ENCODE peak calls at places on chromosomes 16 and 17, in nine cellular contexts. C, U, J, N, X, T, H, G and L are unnamed samples.
A peak's percentile ranks its signal among the peaks of the same experiment; 100 is the strongest.

GRCh38 chr16:64363039-64363438 is 758.8 kb downstream of the CDH11 start:
- DNase-seq in H (no peak), C (no peak), N (peak; percentile 24), U (no peak), T (no peak), X (no peak), G (no peak), J (no peak), L (no peak)

GRCh38 chr17:64978138-64978537 is 58.9 kb upstream of the LRRC37A3 start:
- DNase-seq in N (no peak), J (no peak), H (no peak), C (no peak), G (no peak), X (no peak), U (no peak), T (no peak), L (no peak)

GRCh38 chr16:71722801-71723536 is 1.5 kb downstream of the PHLPP2 start:
- DNase-seq in C (peak; percentile 62), G (peak; percentile 70), T (peak; percentile 61), N (peak; percentile 83), U (peak; percentile 86), X (peak; percentile 41), H (peak; percentile 73), J (peak; percentile 87), L (peak; percentile 10)

GRCh38 chr16:57603110-57604024 is 25.1 kb upstream of the ADGRG1 start:
- DNase-seq in H (no peak), N (no peak), C (no peak), X (no peak), G (no peak), J (no peak), U (no peak), T (no peak), L (no peak)

GRCh38 chr17:20156196-20157077 is 147.3 kb downstream of the SPECC1 start:
- DNase-seq in X (no peak), T (peak; percentile 61), C (peak; percentile 59), G (peak; percentile 22), U (no peak), N (peak; percentile 60), H (peak; percentile 72), J (peak; percentile 76), L (no peak)

GRCh38 chr16:89633064-89633631 is 19.7 kb downstream of the DPEP1 start:
- DNase-seq in C (peak; percentile 95), X (no peak), H (no peak), N (no peak), J (no peak), U (no peak), G (peak; percentile 87), T (peak; percentile 78), L (no peak)

GRCh38 chr17:78081551-78081950 is 47.0 kb downstream of the TMC6 start:
- DNase-seq in G (no peak), T (no peak), H (no peak), N (no peak), X (no peak), U (no peak), J (no peak), C (no peak), L (no peak)

GRCh38 chr17:44787271-44787940 is 28.6 kb downstream of the ADAM11 start:
- DNase-seq in H (no peak), N (no peak), G (no peak), U (peak; percentile 35), X (no peak), T (no peak), J (no peak), C (no peak), L (no peak)

GRCh38 chr16:78596996-78597422 is 497.6 kb downstream of the WWOX start:
- DNase-seq in G (no peak), H (no peak), J (no peak), C (no peak), N (no peak), X (no peak), T (no peak), U (no peak), L (no peak)

GRCh38 chr17:50127661-50128361 is 2.1 kb downstream of the SAMD14 start:
- DNase-seq in J (no peak), U (no peak), C (peak; percentile 88), G (peak; percentile 28), N (peak; percentile 51), T (peak; percentile 34), X (no peak), H (no peak), L (no peak)

GRCh38 chr16:57992084-57992483 is 8.4 kb downstream of the ZNF319 start:
- DNase-seq in H (no peak), J (no peak), X (no peak), U (no peak), G (no peak), N (no peak), T (no peak), C (no peak), L (no peak)

GRCh38 chr16:8852534-8852933 is 16.3 kb downstream of the CARHSP1 start:
- DNase-seq in U (no peak), H (no peak), T (peak; percentile 63), G (no peak), N (no peak), C (peak; percentile 50), J (no peak), X (no peak), L (no peak)

GRCh38 chr16:86962259-86962658 is 354.9 kb downstream of the C16orf95 start:
- DNase-seq in G (no peak), X (no peak), N (no peak), H (no peak), U (no peak), J (no peak), T (no peak), C (no peak), L (no peak)

GRCh38 chr16:5032748-5033167 is 977 bp downstream of the NAGPA start:
- DNase-seq in C (no peak), X (no peak), J (no peak), G (no peak), U (no peak), H (no peak), T (peak; percentile 12), N (no peak), L (no peak)

GRCh38 chr17:45936610-45937009 is 42.3 kb downstream of the MAPT start:
- DNase-seq in G (no peak), U (no peak), N (no peak), T (no peak), X (no peak), H (no peak), C (no peak), J (peak; percentile 23), L (no peak)

GRCh38 chr17:58141505-58141904 is 6.7 kb upstream of the OR4D1 start:
- DNase-seq in G (no peak), H (no peak), U (no peak), J (no peak), N (no peak), C (no peak), T (no peak), X (no peak), L (no peak)

GRCh38 chr16:48517493-48517892 is 92.5 kb downstream of the N4BP1 start:
- DNase-seq in C (no peak), T (no peak), G (no peak), N (no peak), H (no peak), X (no peak), U (no peak), J (no peak), L (no peak)

GRCh38 chr17:77802333-77802615 is 156.2 kb upstream of the TNRC6C start:
- DNase-seq in T (no peak), H (no peak), N (no peak), C (no peak), G (no peak), U (no peak), J (peak; percentile 52), X (no peak), L (no peak)

GRCh38 chr17:47687328-47687690 is 6.7 kb upstream of the TBKBP1 start:
- DNase-seq in U (no peak), H (no peak), N (no peak), X (no peak), J (no peak), T (no peak), G (no peak), C (no peak), L (no peak)

GRCh38 chr17:74466111-74466784 is at the start of gene CD300A:
- DNase-seq in H (no peak), T (no peak), C (no peak), X (no peak), U (peak; percentile 51), N (no peak), J (no peak), G (no peak), L (no peak)

GRCh38 chr17:41777157-41777578 is 9.3 kb downstream of the JUP start:
- DNase-seq in C (peak; percentile 74), N (no peak), H (no peak), U (peak; percentile 77), X (no peak), T (peak; percentile 70), G (peak; percentile 20), J (peak; percentile 62), L (no peak)

GRCh38 chr17:46090871-46091270 is 91.8 kb downstream of the STH start:
- DNase-seq in T (no peak), U (no peak), N (no peak), H (no peak), G (no peak), J (no peak), C (no peak), X (no peak), L (no peak)

GRCh38 chr16:64311241-64311640 is 810.6 kb downstream of the CDH11 start:
- DNase-seq in G (peak; percentile 26), U (no peak), T (peak; percentile 28), J (no peak), X (no peak), H (no peak), N (no peak), C (no peak), L (no peak)

GRCh38 chr17:80297996-80298560 is 37.4 kb downstream of the RNF213 start:
- DNase-seq in H (no peak), X (no peak), T (no peak), N (no peak), U (no peak), G (no peak), C (no peak), J (no peak), L (no peak)

GRCh38 chr16:85916141-85916890 is 17.4 kb downstream of the IRF8 start:
- DNase-seq in X (no peak), J (no peak), H (no peak), N (no peak), U (no peak), G (no peak), T (peak; percentile 17), C (peak; percentile 75), L (no peak)

GRCh38 chr16:3012828-3013420 is at the start of gene CLDN9:
- DNase-seq in U (peak; percentile 72), X (no peak), C (peak; percentile 67), H (no peak), G (no peak), N (no peak), J (peak; percentile 87), T (no peak), L (no peak)